ENCODE peak calls at places on chromosomes 5 and 9, in four cellular contexts. T is HepG2, H is K562, J is GM12878. M is an unnamed sample.

GRCh38 chr5:56269216-56269927 is 36.2 kb upstream of the ANKRD55 start:
- DNase-seq in T (peak; percentile 65), H (peak; percentile 22), J (peak; percentile 55), M (peak; percentile 49)

GRCh38 chr9:121261107-121261460 is 6.9 kb upstream of the GSN start:
- DNase-seq in T (no peak), H (no peak), J (no peak), M (peak; percentile 58)

GRCh38 chr5:140169410-140169809 is 5.6 kb upstream of the CYSTM1 start:
- DNase-seq in T (no peak), H (no peak), J (no peak), M (no peak)

GRCh38 chr9:21559402-21560280 is 77.5 kb upstream of the IFNE start:
- DNase-seq in T (no peak), H (no peak), J (no peak), M (peak; percentile 56)

GRCh38 chr5:22899341-22899740 is 46.2 kb upstream of the CDH12 start:
- DNase-seq in T (no peak), H (no peak), J (no peak), M (no peak)

GRCh38 chr5:126868961-126869451 is 92.1 kb downstream of the LMNB1 start:
- DNase-seq in T (no peak), H (no peak), J (no peak), M (peak; percentile 75)

GRCh38 chr5:7464182-7464581 is 68.2 kb downstream of the ADCY2 start:
- DNase-seq in T (no peak), H (no peak), J (no peak), M (no peak)

GRCh38 chr9:93950619-93951601 is 4.2 kb downstream of the BARX1 start:
- DNase-seq in T (no peak), H (no peak), J (no peak), M (peak; percentile 76)

GRCh38 chr5:32173394-32174010 is 617 bp downstream of the GOLPH3 start:
- DNase-seq in T (peak; percentile 33), H (peak; percentile 51), J (no peak), M (peak; percentile 67)

GRCh38 chr5:110853267-110853666 is 114.5 kb downstream of the SLC25A46 start:
- DNase-seq in T (no peak), H (no peak), J (no peak), M (no peak)

GRCh38 chr5:111635946-111636315 is 121.1 kb downstream of the NREP start:
- DNase-seq in T (no peak), H (no peak), J (no peak), M (no peak)

GRCh38 chr9:121204121-121204520 is 2.5 kb upstream of the RAB14 start:
- DNase-seq in T (peak; percentile 65), H (no peak), J (no peak), M (no peak)

GRCh38 chr9:107614765-107615164 is 125.2 kb upstream of the KLF4 start:
- DNase-seq in T (no peak), H (no peak), J (no peak), M (no peak)

GRCh38 chr5:965604-966344 is 42.8 kb upstream of the NKD2 start:
- DNase-seq in T (no peak), H (peak; percentile 59), J (no peak), M (no peak)

GRCh38 chr5:76086060-76086459 is 2.9 kb downstream of the SV2C start:
- DNase-seq in T (no peak), H (no peak), J (no peak), M (peak; percentile 19)

GRCh38 chr9:78763424-78763823 is 466.5 kb downstream of the PSAT1 start:
- DNase-seq in T (no peak), H (no peak), J (no peak), M (no peak)

GRCh38 chr5:68276740-68277139 is 61.2 kb downstream of the PIK3R1 start:
- DNase-seq in T (no peak), H (no peak), J (no peak), M (no peak)

GRCh38 chr9:133862585-133863041 is 124.5 kb upstream of the SARDH start:
- DNase-seq in T (no peak), H (no peak), J (no peak), M (no peak)

GRCh38 chr5:122101636-122102285 is 23.7 kb upstream of the LOX start:
- DNase-seq in T (peak; percentile 23), H (peak; percentile 35), J (no peak), M (peak; percentile 23)

GRCh38 chr5:137146402-137146889 is 352.7 kb downstream of the SPOCK1 start:
- DNase-seq in T (no peak), H (no peak), J (no peak), M (no peak)

GRCh38 chr5:10590226-10591047 is 26.6 kb downstream of the ANKRD33B start:
- DNase-seq in T (no peak), H (peak; percentile 46), J (no peak), M (peak; percentile 51)

GRCh38 chr9:3181049-3181953 is 337.4 kb upstream of the PUM3 start:
- DNase-seq in T (peak; percentile 64), H (peak; percentile 4), J (no peak), M (peak; percentile 39)

GRCh38 chr5:170355601-170356098 is 33.5 kb downstream of the KCNMB1 start:
- DNase-seq in T (no peak), H (no peak), J (no peak), M (no peak)

GRCh38 chr5:76029739-76030138 is 53.4 kb upstream of the SV2C start:
- DNase-seq in T (no peak), H (no peak), J (no peak), M (no peak)

GRCh38 chr5:54013556-54014157 is 296.7 kb downstream of the ARL15 start:
- DNase-seq in T (no peak), H (peak; percentile 48), J (no peak), M (no peak)

GRCh38 chr9:94714494-94714893 is 12.0 kb upstream of the AOPEP start:
- DNase-seq in T (no peak), H (no peak), J (no peak), M (no peak)

GRCh38 chr9:92170848-92171247 is 55.6 kb upstream of the SPTLC1 start:
- DNase-seq in T (no peak), H (peak; percentile 9), J (no peak), M (no peak)

GRCh38 chr5:135599421-135600140 is 20.8 kb upstream of the CXCL14 start:
- DNase-seq in T (no peak), H (no peak), J (no peak), M (no peak)

GRCh38 chr5:75265731-75266130 is 29.1 kb upstream of the ANKRD31 start:
- DNase-seq in T (peak; percentile 40), H (no peak), J (no peak), M (peak; percentile 33)

GRCh38 chr5:153490124-153491085 is at the start of gene GRIA1:
- DNase-seq in T (no peak), H (no peak), J (no peak), M (peak; percentile 15)

DNA sequence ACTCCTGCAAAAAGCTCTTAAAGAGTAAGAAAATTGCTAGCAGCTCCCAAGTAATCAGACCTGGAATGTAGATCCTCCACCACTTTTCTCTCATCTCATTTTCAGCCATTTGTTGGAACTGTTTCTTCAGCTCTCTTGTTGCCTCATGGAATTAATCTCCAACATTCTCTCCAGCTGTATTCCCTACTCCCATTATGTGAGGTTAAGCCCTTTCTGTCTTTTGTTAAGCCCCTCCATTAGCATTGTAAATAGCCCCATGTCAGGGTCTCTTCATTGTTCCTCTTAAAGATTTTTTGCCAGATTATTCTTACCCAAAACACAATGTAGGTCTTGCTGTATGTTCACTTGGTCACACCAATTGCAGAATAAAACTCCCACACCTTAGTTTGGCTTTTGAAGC is 119.8 kb downstream of the PLPPR1 start:
- DNase-seq in T (no peak), H (no peak), J (no peak), M (no peak)
- H3K4me2 ChIP-seq in T (no peak overlapping the region), H (no peak overlapping the region), J (no peak overlapping the region), M (no peak overlapping the region)

DNA sequence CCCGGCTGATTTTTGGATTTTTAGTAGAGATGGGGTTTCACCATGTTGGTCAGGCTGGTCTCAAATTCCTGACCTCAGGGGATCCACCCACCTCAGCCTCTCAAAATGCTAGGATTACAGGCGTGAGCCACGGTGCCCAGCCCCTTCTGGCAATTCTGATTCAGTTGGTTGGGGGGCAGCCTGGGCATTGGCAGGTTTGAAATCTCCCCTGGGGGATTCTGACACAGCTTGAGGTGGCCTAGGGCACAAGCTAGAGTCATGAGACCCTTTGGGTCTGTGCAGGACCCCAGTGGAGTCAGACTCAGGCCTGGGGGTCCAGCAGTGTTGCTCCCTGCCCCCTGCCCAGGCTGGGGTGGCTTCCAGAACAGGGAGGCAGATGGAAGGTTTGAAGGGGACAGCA is 239.8 kb downstream of the PBX3 start:
- DNase-seq in T (no peak), H (no peak), J (no peak), M (peak; percentile 12)
- TF ChIP-seq SMC3 in T (no peak), H (no peak), J (no peak), M (no peak)

GRCh38 chr9:126472931-126473330 is 140.8 kb upstream of the LMX1B start:
- DNase-seq in T (no peak), H (no peak), J (no peak), M (no peak)
- TF ChIP-seq GABPA in T (no peak), H (no peak), J (no peak), M (no peak)

DNA sequence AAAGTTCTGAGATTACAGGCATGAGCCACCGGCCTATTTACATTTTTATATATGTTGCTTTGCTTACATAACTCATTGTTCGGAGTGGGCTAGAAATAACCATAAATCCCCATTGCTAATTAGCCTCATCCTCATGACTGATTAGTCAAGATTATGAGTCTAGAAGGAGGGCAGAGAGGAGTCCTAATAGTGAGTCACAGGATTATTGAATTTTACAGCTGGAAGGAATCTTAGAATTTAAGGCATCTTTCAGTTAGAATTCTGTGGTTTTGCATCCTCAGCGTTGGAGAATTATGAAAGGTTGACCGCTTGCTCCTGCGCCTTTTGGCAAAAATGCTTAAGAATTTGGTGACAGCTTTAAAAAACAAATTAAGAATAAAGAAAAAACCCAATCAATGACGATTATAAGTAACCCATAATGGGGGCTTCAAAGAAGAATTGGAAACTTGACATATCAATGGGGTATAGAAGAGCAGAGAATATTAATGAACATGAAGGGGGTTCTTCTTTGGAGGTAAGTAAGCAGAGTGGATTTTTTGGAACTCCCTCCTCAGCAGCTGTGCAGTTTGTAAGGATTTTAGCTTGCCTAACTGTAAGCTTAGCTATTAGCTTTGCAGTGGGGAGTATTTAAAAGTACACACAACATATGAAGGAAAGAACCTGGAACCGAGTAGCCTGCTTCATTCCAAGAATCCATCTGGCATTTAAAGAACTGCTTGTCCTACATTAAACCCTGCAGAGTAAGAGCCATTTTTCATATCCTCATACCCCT is 2.4 kb upstream of the PBX3 start:
- DNase-seq in T (no peak), H (no peak), J (no peak), M (no peak)
- H3K4me2 ChIP-seq in T (no peak overlapping the region), H (no peak overlapping the region), J (no peak overlapping the region), M (peak overlapping the region; percentile 74)

DNA sequence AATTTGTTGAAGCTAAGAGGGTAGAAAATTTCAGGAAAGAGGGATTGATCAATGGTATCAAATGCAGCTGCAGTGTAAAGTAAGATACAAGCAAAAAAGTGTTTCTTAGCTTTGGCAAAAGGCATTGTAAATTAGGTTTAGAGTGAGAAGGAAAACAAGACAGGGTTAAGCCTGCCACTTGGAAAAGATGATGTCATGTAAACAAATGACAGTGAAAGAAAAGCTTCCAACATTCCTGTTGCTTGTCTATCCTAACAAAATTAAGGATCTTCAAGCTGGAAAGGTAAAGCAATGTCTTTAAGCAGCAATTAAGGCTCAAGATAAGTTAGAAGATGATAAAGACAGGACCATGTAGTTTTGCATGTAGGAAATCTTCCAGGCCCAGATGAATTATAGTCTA is 139.1 kb upstream of the PPP2R2B start:
- DNase-seq in T (no peak), H (no peak), J (no peak), M (no peak)
- TF ChIP-seq SMC3 in T (no peak), H (no peak), J (no peak), M (no peak)

DNA sequence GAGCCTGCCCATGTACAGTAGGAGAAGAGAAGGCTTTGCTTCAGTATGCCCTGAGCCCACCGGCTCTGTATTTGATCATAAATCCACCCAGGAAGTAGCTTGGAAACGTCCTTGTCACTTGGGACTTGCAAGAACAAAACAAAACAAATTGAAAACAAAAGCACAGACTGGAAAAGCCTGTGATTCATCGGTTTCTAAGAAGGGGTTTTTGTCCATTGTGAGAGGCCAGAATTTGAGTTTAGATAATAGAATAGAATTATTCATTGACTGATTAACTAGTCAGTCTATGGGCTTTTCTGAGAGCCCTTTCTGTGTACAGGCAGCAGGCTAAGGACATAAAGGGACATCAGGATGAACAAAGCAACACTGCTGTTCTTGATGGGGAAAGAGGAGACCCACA is 424.8 kb downstream of the IRX1 start:
- DNase-seq in T (no peak), H (no peak), J (no peak), M (no peak)
- TF ChIP-seq GABPA in T (no peak), H (no peak), J (no peak), M (no peak)